ENCODE peak calls at places on chromosome X, in eight cellular contexts. M is uterus, B is sigmoid colon, W is SK-N-SH, U is left ventricle myocardium inferior, Z is transverse colon, A is bronchial epithelial cell, V is A673. K is an unnamed sample.

GRCh38 chrX:12791253-12792228 is at the start of gene PRPS2:
- DNase-seq in M (peak; percentile 72), B (peak; percentile 83), W (peak; percentile 88), U (peak; percentile 67), Z (peak; percentile 79), A (peak; percentile 12), V (peak; percentile 72), K (peak; percentile 80)

GRCh38 chrX:13418126-13419091 is 98.6 kb upstream of the ATXN3L start:
- DNase-seq in M (no peak), B (no peak), W (no peak), U (no peak), Z (no peak), A (peak; percentile 67), V (peak; percentile 53), K (no peak)

GRCh38 chrX:139720136-139720535 is 12.2 kb upstream of the MCF2 start:
- DNase-seq in M (no peak), B (no peak), W (no peak), U (no peak), Z (no peak), A (peak; percentile 22), V (no peak), K (peak; percentile 53)

GRCh38 chrX:118718737-118719136 is 8.7 kb upstream of the IL13RA1 start:
- DNase-seq in M (no peak), B (no peak), W (no peak), U (no peak), Z (no peak), A (no peak), V (peak; percentile 58), K (no peak)

GRCh38 chrX:1554469-1555210 is 17.7 kb upstream of the P2RY8 start:
- DNase-seq in M (no peak), B (peak; percentile 26), W (no peak), U (no peak), Z (no peak), A (no peak), V (no peak), K (no peak)

GRCh38 chrX:18010251-18010650 is 149.2 kb upstream of the RAI2 start:
- DNase-seq in M (no peak), B (no peak), W (no peak), U (no peak), Z (no peak), A (no peak), V (no peak), K (no peak)

GRCh38 chrX:39063037-39063436 is 261.8 kb downstream of the MID1IP1 start:
- DNase-seq in M (no peak), B (no peak), W (no peak), U (no peak), Z (peak; percentile 45), A (peak; percentile 77), V (no peak), K (no peak)

GRCh38 chrX:101415180-101416130 is 7.4 kb downstream of the HNRNPH2 start:
- DNase-seq in M (peak; percentile 30), B (no peak), W (peak; percentile 58), U (no peak), Z (no peak), A (peak; percentile 70), V (peak; percentile 84), K (peak; percentile 67)

GRCh38 chrX:48786825-48787538 is 592 bp downstream of the GATA1 start:
- DNase-seq in M (no peak), B (no peak), W (no peak), U (no peak), Z (no peak), A (no peak), V (no peak), K (no peak)

GRCh38 chrX:30282527-30282926 is 26.7 kb downstream of the NR0B1 start:
- DNase-seq in M (no peak), B (no peak), W (no peak), U (no peak), Z (no peak), A (peak; percentile 55), V (no peak), K (no peak)
- TF ChIP-seq CTCF in M (no peak), B (no peak), W (no peak), U (no peak), Z (no peak), A (no peak), V (no peak), K (no peak)

DNA sequence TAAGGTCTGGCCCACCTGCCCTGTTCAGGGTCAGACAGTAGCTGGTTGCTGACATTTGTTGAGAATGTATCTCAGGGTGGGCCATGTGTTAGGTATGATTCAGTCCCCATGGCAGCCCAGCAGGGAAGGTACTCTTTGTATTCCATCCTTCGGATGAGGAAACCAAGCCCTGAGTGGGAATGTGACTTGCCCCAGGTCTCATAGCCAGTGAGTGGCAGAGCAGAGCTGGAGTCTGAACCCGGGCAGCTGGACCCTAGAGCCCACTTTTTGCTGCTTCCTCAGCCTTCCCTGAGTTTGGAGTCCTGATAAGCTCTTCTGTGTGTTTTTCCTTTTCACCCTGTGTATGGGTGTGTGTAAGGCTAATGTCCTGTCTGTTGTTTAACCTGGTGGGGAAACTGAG is 21.6 kb upstream of the UBA1 start:
- DNase-seq in M (no peak), B (no peak), W (no peak), U (no peak), Z (no peak), A (no peak), V (no peak), K (no peak)
- H3K36me3 ChIP-seq in M (no peaks in the 10 kb centered on the region), B (peaks cover 30% of the 10 kb centered on the region), W (no peaks in the 10 kb centered on the region), U (peaks cover 26% of the 10 kb centered on the region), Z (no peaks in the 10 kb centered on the region), A (peaks cover 22% of the 10 kb centered on the region), V (peaks cover 31% of the 10 kb centered on the region), K (no peaks in the 10 kb centered on the region)

DNA sequence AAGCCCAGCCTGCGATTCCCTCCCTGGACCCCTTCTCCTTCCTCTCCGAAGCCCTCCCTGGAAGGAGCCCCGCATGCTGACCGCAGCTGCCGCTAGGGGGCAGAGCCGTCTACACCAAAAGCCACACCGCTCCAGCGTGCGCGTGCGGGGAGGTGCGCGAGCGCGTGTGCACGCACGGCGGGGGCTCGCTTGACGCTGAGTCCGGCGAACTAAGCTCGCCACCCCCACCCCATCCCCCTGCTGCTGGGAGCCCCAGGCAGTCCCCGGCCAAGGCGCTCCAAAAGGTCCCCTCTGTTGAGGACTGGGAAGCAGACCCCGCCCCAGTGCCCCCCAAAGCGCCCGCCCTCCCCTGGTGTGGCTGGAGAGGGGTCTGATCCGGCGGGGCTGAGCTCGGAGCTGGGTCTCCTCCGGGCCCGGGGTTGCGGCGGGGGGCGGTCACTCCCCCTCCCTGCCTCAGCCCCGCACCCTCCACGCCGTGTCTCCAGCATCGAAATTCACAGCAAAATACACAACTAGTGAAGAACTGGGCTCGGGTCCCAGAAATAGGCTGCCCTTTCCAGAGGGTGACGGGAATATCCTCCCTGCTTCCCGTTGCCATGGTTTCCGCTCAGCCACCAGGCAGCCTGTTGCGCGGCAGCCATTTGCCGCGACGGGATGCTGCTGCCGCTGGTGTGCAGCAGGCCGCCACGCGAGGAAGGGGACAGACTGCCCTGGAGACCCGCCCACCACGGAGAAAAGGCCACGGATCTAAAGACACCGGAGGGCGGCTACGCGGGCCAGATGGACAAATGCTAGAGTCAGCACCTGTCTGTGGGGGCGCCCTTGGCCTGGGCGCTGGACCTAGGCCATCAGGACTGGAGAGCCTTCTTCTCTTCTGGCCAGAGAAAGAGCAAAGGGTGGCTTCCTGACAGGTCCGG is 11.2 kb upstream of the CCNQ start:
- DNase-seq in M (peak; percentile 80), B (peak; percentile 84), W (peak; percentile 88), U (peak; percentile 69), Z (peak; percentile 66), A (peak; percentile 15), V (peak; percentile 80), K (peak; percentile 86)
- H3K4me3 ChIP-seq in M (peak overlapping the region; percentile 32), B (peak overlapping the region; percentile 41), W (peak overlapping the region; percentile 37), U (peak overlapping the region; percentile 60), Z (peak overlapping the region; percentile 53), A (peak overlapping the region; percentile 14), V (peak overlapping the region; percentile 35), K (peak overlapping the region; percentile 45)

GRCh38 chrX:8005678-8006347 is 78.6 kb upstream of the PNPLA4 start:
- DNase-seq in M (no peak), B (no peak), W (no peak), U (no peak), Z (no peak), A (no peak), V (no peak), K (no peak)

GRCh38 chrX:8010105-8010504 is 82.9 kb upstream of the PNPLA4 start:
- DNase-seq in M (no peak), B (no peak), W (no peak), U (no peak), Z (no peak), A (no peak), V (no peak), K (peak; percentile 13)
- TF ChIP-seq CTCF in M (no peak), B (no peak), W (peak; percentile 17), U (no peak), Z (no peak), A (no peak), V (no peak), K (peak; percentile 34)

GRCh38 chrX:74272230-74272629 is 31.8 kb upstream of the ZCCHC13 start:
- DNase-seq in M (no peak), B (no peak), W (no peak), U (no peak), Z (no peak), A (no peak), V (no peak), K (no peak)
- H3K36me3 ChIP-seq in M (no peaks in the 10 kb centered on the region), B (no peaks in the 10 kb centered on the region), W (peaks cover 81% of the 10 kb centered on the region), U (peaks cover 36% of the 10 kb centered on the region), Z (no peaks in the 10 kb centered on the region), A (no peaks in the 10 kb centered on the region), V (peaks cover 41% of the 10 kb centered on the region), K (peaks cover 12% of the 10 kb centered on the region)

GRCh38 chrX:85977218-85977617 is 70.1 kb downstream of the CHM start:
- DNase-seq in M (no peak), B (no peak), W (no peak), U (no peak), Z (no peak), A (no peak), V (no peak), K (no peak)
- H3K4me3 ChIP-seq in M (no peak overlapping the region), B (no peak overlapping the region), W (no peak overlapping the region), U (no peak overlapping the region), Z (no peak overlapping the region), A (no peak overlapping the region), V (no peak overlapping the region), K (no peak overlapping the region)

K was measured in neural progenitor cell.